ENCODE peak calls at places on chromosome 5, in seven cellular contexts. One of them, this sample, is unnamed.

GRCh38 chr5:107589520-107590193 is 81.1 kb downstream of the EFNA5 start:
- DNase-seq in stimulated activated CD4-positive, alpha-beta T cell treated with anti-CD3 and anti-CD28 coated beads, Interleukin-2, amount 100 ng/mL, for 24 hours: no peak
- DNase-seq in GM04504: no peak
- DNase-seq in EL: no peak
- DNase-seq in T follicular helper cell: no peak
- DNase-seq in mesenchymal stem cell: peak
- DNase-seq in mucosa of descending colon: no peak
- DNase-seq in this sample: no peak

GRCh38 chr5:4855889-4856288 is 284.2 kb upstream of the ADAMTS16 start:
- DNase-seq in stimulated activated CD4-positive, alpha-beta T cell treated with anti-CD3 and anti-CD28 coated beads, Interleukin-2, amount 100 ng/mL, for 24 hours: no peak
- DNase-seq in GM04504: no peak
- DNase-seq in EL: no peak
- DNase-seq in T follicular helper cell: no peak
- DNase-seq in mesenchymal stem cell: no peak
- DNase-seq in mucosa of descending colon: no peak
- DNase-seq in this sample: no peak

GRCh38 chr5:123868267-123868666 is 356.3 kb downstream of the CSNK1G3 start:
- DNase-seq in stimulated activated CD4-positive, alpha-beta T cell treated with anti-CD3 and anti-CD28 coated beads, Interleukin-2, amount 100 ng/mL, for 24 hours: no peak
- DNase-seq in GM04504: no peak
- DNase-seq in EL: no peak
- DNase-seq in T follicular helper cell: no peak
- DNase-seq in mesenchymal stem cell: peak
- DNase-seq in mucosa of descending colon: no peak
- DNase-seq in this sample: no peak

GRCh38 chr5:142969186-142969585 is 199.0 kb downstream of the ARHGAP26 start:
- DNase-seq in stimulated activated CD4-positive, alpha-beta T cell treated with anti-CD3 and anti-CD28 coated beads, Interleukin-2, amount 100 ng/mL, for 24 hours: no peak
- DNase-seq in GM04504: no peak
- DNase-seq in EL: no peak
- DNase-seq in T follicular helper cell: no peak
- DNase-seq in mesenchymal stem cell: no peak
- DNase-seq in mucosa of descending colon: no peak
- DNase-seq in this sample: no peak

GRCh38 chr5:162209005-162209605 is 141.5 kb downstream of the GABRG2 start:
- DNase-seq in stimulated activated CD4-positive, alpha-beta T cell treated with anti-CD3 and anti-CD28 coated beads, Interleukin-2, amount 100 ng/mL, for 24 hours: peak
- DNase-seq in GM04504: no peak
- DNase-seq in EL: no peak
- DNase-seq in T follicular helper cell: no peak
- DNase-seq in mesenchymal stem cell: no peak
- DNase-seq in mucosa of descending colon: peak
- DNase-seq in this sample: no peak

GRCh38 chr5:158968160-158968559 is 131.6 kb downstream of the EBF1 start:
- DNase-seq in stimulated activated CD4-positive, alpha-beta T cell treated with anti-CD3 and anti-CD28 coated beads, Interleukin-2, amount 100 ng/mL, for 24 hours: no peak
- DNase-seq in GM04504: no peak
- DNase-seq in EL: no peak
- DNase-seq in T follicular helper cell: no peak
- DNase-seq in mesenchymal stem cell: no peak
- DNase-seq in mucosa of descending colon: no peak
- DNase-seq in this sample: no peak

GRCh38 chr5:177296581-177296980 is 6.9 kb downstream of the RAB24 start:
- DNase-seq in stimulated activated CD4-positive, alpha-beta T cell treated with anti-CD3 and anti-CD28 coated beads, Interleukin-2, amount 100 ng/mL, for 24 hours: no peak
- DNase-seq in GM04504: no peak
- DNase-seq in EL: no peak
- DNase-seq in T follicular helper cell: no peak
- DNase-seq in mesenchymal stem cell: no peak
- DNase-seq in mucosa of descending colon: no peak
- DNase-seq in this sample: no peak

GRCh38 chr5:33462456-33462855 is 21.7 kb downstream of the TARS1 start:
- DNase-seq in stimulated activated CD4-positive, alpha-beta T cell treated with anti-CD3 and anti-CD28 coated beads, Interleukin-2, amount 100 ng/mL, for 24 hours: no peak
- DNase-seq in GM04504: no peak
- DNase-seq in EL: no peak
- DNase-seq in T follicular helper cell: no peak
- DNase-seq in mesenchymal stem cell: no peak
- DNase-seq in mucosa of descending colon: no peak
- DNase-seq in this sample: no peak

GRCh38 chr5:101590384-101590783 is 687.3 kb upstream of the ST8SIA4 start:
- DNase-seq in stimulated activated CD4-positive, alpha-beta T cell treated with anti-CD3 and anti-CD28 coated beads, Interleukin-2, amount 100 ng/mL, for 24 hours: no peak
- DNase-seq in GM04504: no peak
- DNase-seq in EL: no peak
- DNase-seq in T follicular helper cell: no peak
- DNase-seq in mesenchymal stem cell: no peak
- DNase-seq in mucosa of descending colon: no peak
- DNase-seq in this sample: no peak

GRCh38 chr5:150562832-150563231 is 54.9 kb downstream of the NDST1 start:
- DNase-seq in stimulated activated CD4-positive, alpha-beta T cell treated with anti-CD3 and anti-CD28 coated beads, Interleukin-2, amount 100 ng/mL, for 24 hours: no peak
- DNase-seq in GM04504: peak
- DNase-seq in EL: peak
- DNase-seq in T follicular helper cell: no peak
- DNase-seq in mesenchymal stem cell: peak
- DNase-seq in mucosa of descending colon: no peak
- DNase-seq in this sample: no peak

GRCh38 chr5:173925449-173926071 is 37.4 kb downstream of the CPEB4 start:
- DNase-seq in stimulated activated CD4-positive, alpha-beta T cell treated with anti-CD3 and anti-CD28 coated beads, Interleukin-2, amount 100 ng/mL, for 24 hours: peak
- DNase-seq in GM04504: no peak
- DNase-seq in EL: peak
- DNase-seq in T follicular helper cell: peak
- DNase-seq in mesenchymal stem cell: peak
- DNase-seq in mucosa of descending colon: peak
- DNase-seq in this sample: peak

GRCh38 chr5:180130876-180131740 is 59.5 kb upstream of the RNF130 start:
- DNase-seq in stimulated activated CD4-positive, alpha-beta T cell treated with anti-CD3 and anti-CD28 coated beads, Interleukin-2, amount 100 ng/mL, for 24 hours: no peak
- DNase-seq in GM04504: no peak
- DNase-seq in EL: no peak
- DNase-seq in T follicular helper cell: no peak
- DNase-seq in mesenchymal stem cell: no peak
- DNase-seq in mucosa of descending colon: no peak
- DNase-seq in this sample: no peak

GRCh38 chr5:160438316-160439204 is 16.9 kb downstream of the PTTG1 start:
- DNase-seq in stimulated activated CD4-positive, alpha-beta T cell treated with anti-CD3 and anti-CD28 coated beads, Interleukin-2, amount 100 ng/mL, for 24 hours: peak
- DNase-seq in GM04504: peak
- DNase-seq in EL: peak
- DNase-seq in T follicular helper cell: peak
- DNase-seq in mesenchymal stem cell: peak
- DNase-seq in mucosa of descending colon: peak
- DNase-seq in this sample: peak

GRCh38 chr5:22372376-22372775 is 480.8 kb downstream of the CDH12 start:
- DNase-seq in stimulated activated CD4-positive, alpha-beta T cell treated with anti-CD3 and anti-CD28 coated beads, Interleukin-2, amount 100 ng/mL, for 24 hours: no peak
- DNase-seq in GM04504: no peak
- DNase-seq in EL: no peak
- DNase-seq in T follicular helper cell: no peak
- DNase-seq in mesenchymal stem cell: peak
- DNase-seq in mucosa of descending colon: no peak
- DNase-seq in this sample: no peak

GRCh38 chr5:162128117-162128516 is 60.5 kb downstream of the GABRG2 start:
- DNase-seq in stimulated activated CD4-positive, alpha-beta T cell treated with anti-CD3 and anti-CD28 coated beads, Interleukin-2, amount 100 ng/mL, for 24 hours: no peak
- DNase-seq in GM04504: no peak
- DNase-seq in EL: no peak
- DNase-seq in T follicular helper cell: no peak
- DNase-seq in mesenchymal stem cell: no peak
- DNase-seq in mucosa of descending colon: no peak
- DNase-seq in this sample: no peak

GRCh38 chr5:59616413-59616812 is 277.1 kb downstream of the PDE4D start:
- DNase-seq in stimulated activated CD4-positive, alpha-beta T cell treated with anti-CD3 and anti-CD28 coated beads, Interleukin-2, amount 100 ng/mL, for 24 hours: no peak
- DNase-seq in GM04504: no peak
- DNase-seq in EL: no peak
- DNase-seq in T follicular helper cell: no peak
- DNase-seq in mesenchymal stem cell: no peak
- DNase-seq in mucosa of descending colon: no peak
- DNase-seq in this sample: no peak

GRCh38 chr5:112594060-112594850 is 143.4 kb upstream of the APC start:
- DNase-seq in stimulated activated CD4-positive, alpha-beta T cell treated with anti-CD3 and anti-CD28 coated beads, Interleukin-2, amount 100 ng/mL, for 24 hours: no peak
- DNase-seq in GM04504: peak
- DNase-seq in EL: no peak
- DNase-seq in T follicular helper cell: no peak
- DNase-seq in mesenchymal stem cell: no peak
- DNase-seq in mucosa of descending colon: no peak
- DNase-seq in this sample: no peak

GRCh38 chr5:155905359-155905758 is 421.6 kb upstream of the SGCD start:
- DNase-seq in stimulated activated CD4-positive, alpha-beta T cell treated with anti-CD3 and anti-CD28 coated beads, Interleukin-2, amount 100 ng/mL, for 24 hours: no peak
- DNase-seq in GM04504: peak
- DNase-seq in EL: no peak
- DNase-seq in T follicular helper cell: no peak
- DNase-seq in mesenchymal stem cell: no peak
- DNase-seq in mucosa of descending colon: no peak
- DNase-seq in this sample: no peak

GRCh38 chr5:10860645-10861455 is 99.8 kb upstream of the DAP start:
- DNase-seq in stimulated activated CD4-positive, alpha-beta T cell treated with anti-CD3 and anti-CD28 coated beads, Interleukin-2, amount 100 ng/mL, for 24 hours: no peak
- DNase-seq in GM04504: peak
- DNase-seq in EL: peak
- DNase-seq in T follicular helper cell: no peak
- DNase-seq in mesenchymal stem cell: peak
- DNase-seq in mucosa of descending colon: no peak
- DNase-seq in this sample: no peak

GRCh38 chr5:87267574-87268125 is at the start of gene RASA1:
- DNase-seq in stimulated activated CD4-positive, alpha-beta T cell treated with anti-CD3 and anti-CD28 coated beads, Interleukin-2, amount 100 ng/mL, for 24 hours: peak
- DNase-seq in GM04504: peak
- DNase-seq in EL: peak
- DNase-seq in T follicular helper cell: peak
- DNase-seq in mesenchymal stem cell: peak
- DNase-seq in mucosa of descending colon: peak
- DNase-seq in this sample: peak